ENCODE peak calls at places on chromosomes 1 and 21, in five cellular contexts. I, W, B, L and Q are unnamed samples.

GRCh38 chr1:58724483-58724882 is 24.6 kb upstream of the MYSM1 start:
- DNase-seq in I (no peak), W (no peak), B (no peak), L (no peak), Q (no peak)

GRCh38 chr1:245113649-245114048 is 41.1 kb upstream of the KIF26B start:
- DNase-seq in I (no peak), W (no peak), B (no peak), L (peak; percentile 12), Q (no peak)

GRCh38 chr1:30232288-30232899 is 491.0 kb downstream of the MATN1 start:
- DNase-seq in I (no peak), W (no peak), B (no peak), L (no peak), Q (no peak)

GRCh38 chr1:8408151-8408839 is 90.4 kb downstream of the SLC45A1 start:
- DNase-seq in I (peak; percentile 90), W (peak; percentile 89), B (peak; percentile 64), L (no peak), Q (no peak)

GRCh38 chr1:160070243-160071163 is 543 bp upstream of the KCNJ10 start:
- DNase-seq in I (peak; percentile 18), W (peak; percentile 51), B (no peak), L (peak; percentile 94), Q (no peak)

GRCh38 chr1:39842726-39843305 is 40.5 kb downstream of the TRIT1 start:
- DNase-seq in I (no peak), W (no peak), B (no peak), L (no peak), Q (no peak)

GRCh38 chr1:50978852-50979781 is 9.1 kb downstream of the CDKN2C start:
- DNase-seq in I (no peak), W (peak; percentile 29), B (no peak), L (no peak), Q (no peak)

GRCh38 chr1:89910780-89911179 is 84.1 kb upstream of the ZNF326 start:
- DNase-seq in I (peak; percentile 57), W (peak; percentile 95), B (no peak), L (no peak), Q (peak; percentile 67)

GRCh38 chr1:40861227-40862003 is 748 bp downstream of the CITED4 start:
- DNase-seq in I (no peak), W (peak; percentile 59), B (no peak), L (no peak), Q (no peak)

GRCh38 chr1:59570524-59570923 is 244.2 kb upstream of the HOOK1 start:
- DNase-seq in I (peak; percentile 5), W (peak; percentile 84), B (no peak), L (no peak), Q (no peak)

GRCh38 chr1:83996621-83997020 is 2.3 kb downstream of the TTLL7 start:
- DNase-seq in I (peak; percentile 22), W (peak; percentile 6), B (no peak), L (no peak), Q (peak; percentile 21)

GRCh38 chr1:87728169-87728568 is 399.5 kb downstream of the LMO4 start:
- DNase-seq in I (no peak), W (no peak), B (no peak), L (no peak), Q (no peak)

GRCh38 chr1:31694910-31695300 is 8.9 kb downstream of the COL16A1 start:
- DNase-seq in I (no peak), W (no peak), B (no peak), L (peak; percentile 88), Q (no peak)

GRCh38 chr1:211925016-211925415 is 94.5 kb upstream of the LPGAT1 start:
- DNase-seq in I (no peak), W (no peak), B (no peak), L (no peak), Q (no peak)

GRCh38 chr1:118461154-118461553 is 276.1 kb upstream of the SPAG17 start:
- DNase-seq in I (no peak), W (no peak), B (no peak), L (no peak), Q (no peak)

GRCh38 chr1:198496216-198497143 is 44.0 kb downstream of the ATP6V1G3 start:
- DNase-seq in I (peak; percentile 33), W (peak; percentile 67), B (peak; percentile 40), L (no peak), Q (no peak)

GRCh38 chr1:97758589-97759057 is 162.2 kb downstream of the DPYD start:
- DNase-seq in I (no peak), W (no peak), B (no peak), L (no peak), Q (peak; percentile 29)

GRCh38 chr1:75392278-75392677 is 218.6 kb downstream of the SLC44A5 start:
- DNase-seq in I (no peak), W (no peak), B (no peak), L (no peak), Q (no peak)

GRCh38 chr1:212760126-212760823 is 31.3 kb downstream of the NSL1 start:
- DNase-seq in I (no peak), W (peak; percentile 14), B (no peak), L (no peak), Q (no peak)

GRCh38 chr1:117339866-117340357 is 27.3 kb upstream of the MAN1A2 start:
- DNase-seq in I (no peak), W (peak; percentile 82), B (peak; percentile 21), L (no peak), Q (no peak)

GRCh38 chr1:91611498-91611917 is 110.9 kb downstream of the CDC7 start:
- DNase-seq in I (no peak), W (peak; percentile 47), B (no peak), L (no peak), Q (no peak)

GRCh38 chr1:27135920-27136551 is 18.9 kb downstream of the SLC9A1 start:
- DNase-seq in I (no peak), W (no peak), B (no peak), L (no peak), Q (no peak)

GRCh38 chr1:8956461-8957349 is 11.0 kb downstream of the CA6 start:
- DNase-seq in I (no peak), W (no peak), B (no peak), L (no peak), Q (no peak)

GRCh38 chr1:84619383-84620093 is 45.3 kb upstream of the CTBS start:
- DNase-seq in I (peak; percentile 22), W (peak; percentile 53), B (no peak), L (peak; percentile 67), Q (no peak)

GRCh38 chr21:38820471-38821239 is 14.9 kb downstream of the ETS2 start:
- DNase-seq in I (no peak), W (peak; percentile 79), B (no peak), L (no peak), Q (no peak)

GRCh38 chr1:27760411-27760810 is 12.6 kb upstream of the STX12 start:
- DNase-seq in I (no peak), W (peak; percentile 56), B (no peak), L (no peak), Q (no peak)

GRCh38 chr1:20107767-20108166 is 11.6 kb downstream of the PLA2G2D start:
- DNase-seq in I (no peak), W (no peak), B (no peak), L (no peak), Q (no peak)

DNA sequence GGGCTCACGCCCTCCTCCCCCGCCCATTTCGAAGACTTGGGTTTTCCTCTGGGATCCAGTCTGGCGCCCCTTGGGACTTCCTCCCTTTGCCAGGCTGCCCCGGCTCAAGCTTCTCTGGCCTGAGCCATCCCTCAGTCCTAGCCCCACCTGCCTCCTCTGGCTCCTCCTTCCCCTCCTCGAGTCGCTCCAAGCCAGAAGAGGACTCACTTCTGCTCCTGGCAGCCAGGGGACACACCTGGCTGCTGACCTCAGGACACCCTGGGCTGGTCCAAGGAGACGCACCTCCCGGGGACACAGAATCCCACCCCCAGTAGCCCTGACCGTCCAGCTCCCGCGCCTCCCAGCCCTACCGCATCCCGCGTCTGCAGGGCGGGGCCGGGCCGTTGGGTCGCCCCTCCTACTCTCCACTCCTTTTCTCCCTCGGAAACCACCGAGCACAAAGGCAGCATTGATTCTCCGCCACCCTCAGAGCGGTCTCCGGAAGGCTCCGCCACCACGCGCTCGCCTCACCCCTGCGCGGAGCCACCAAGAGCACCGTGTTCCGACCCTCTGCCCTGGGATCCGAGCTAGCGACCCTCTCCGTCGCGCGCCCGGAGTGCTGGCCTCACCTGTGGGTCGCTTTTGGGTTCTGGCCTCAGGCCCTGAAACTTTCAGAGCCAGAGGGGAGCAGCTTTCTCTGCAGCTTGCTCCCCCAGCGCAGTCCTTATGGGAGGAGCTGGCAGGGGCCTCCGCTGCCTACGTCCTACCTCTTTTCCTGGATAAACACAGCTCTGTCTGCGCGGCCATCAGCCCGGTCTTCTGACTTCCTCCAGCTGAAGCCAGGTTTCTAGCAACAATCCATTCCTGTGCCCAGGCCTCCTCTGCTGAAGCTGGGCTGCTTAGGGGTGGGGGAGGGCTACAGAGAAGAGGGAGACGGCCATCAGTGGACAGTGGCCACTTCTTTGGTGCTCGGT is at the start of gene C2CD4D:
- DNase-seq in I (no peak), W (no peak), B (no peak), L (peak; percentile 87), Q (no peak)
- TF ChIP-seq CTCF in I (no peak), W (no peak), B (no peak), L (peak; percentile 6), Q (no peak)

DNA sequence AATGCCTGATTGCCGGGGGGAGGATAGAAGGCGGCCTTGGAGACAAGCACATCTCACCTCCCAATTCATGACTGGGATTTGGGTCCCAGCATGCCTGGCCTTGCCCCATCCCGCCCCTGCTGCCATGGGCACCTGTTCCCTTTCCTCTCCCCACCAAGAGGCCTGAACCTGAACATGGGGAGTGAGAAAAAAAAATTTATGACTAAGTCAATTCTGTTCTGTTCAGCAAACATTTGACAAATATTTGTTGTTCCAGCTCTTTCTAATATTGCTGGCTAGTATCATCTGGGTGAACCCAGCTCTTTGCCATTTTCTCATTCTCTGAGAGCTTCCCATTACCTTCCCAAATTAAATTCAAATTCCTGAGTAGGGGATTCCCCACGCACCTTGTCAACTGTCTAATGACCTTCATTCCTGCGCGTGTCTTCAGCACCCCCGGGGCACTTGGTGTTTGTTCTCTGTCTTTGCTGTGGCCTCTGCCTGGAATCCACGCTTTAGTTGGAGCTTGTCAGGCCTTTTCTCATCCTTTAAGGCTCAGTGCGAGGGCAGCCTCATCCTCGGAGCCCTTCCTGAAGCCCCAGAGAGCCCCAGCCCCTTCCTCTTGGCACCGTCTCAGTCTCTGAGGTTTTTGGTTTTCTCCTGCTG is 42.7 kb downstream of the ARHGEF10L start:
- DNase-seq in I (no peak), W (no peak), B (no peak), L (no peak), Q (no peak)
- H3K4me3 ChIP-seq in I (no peak overlapping the region), W (no peak overlapping the region), B (no peak overlapping the region), L (no peak overlapping the region), Q (no peak overlapping the region)

DNA sequence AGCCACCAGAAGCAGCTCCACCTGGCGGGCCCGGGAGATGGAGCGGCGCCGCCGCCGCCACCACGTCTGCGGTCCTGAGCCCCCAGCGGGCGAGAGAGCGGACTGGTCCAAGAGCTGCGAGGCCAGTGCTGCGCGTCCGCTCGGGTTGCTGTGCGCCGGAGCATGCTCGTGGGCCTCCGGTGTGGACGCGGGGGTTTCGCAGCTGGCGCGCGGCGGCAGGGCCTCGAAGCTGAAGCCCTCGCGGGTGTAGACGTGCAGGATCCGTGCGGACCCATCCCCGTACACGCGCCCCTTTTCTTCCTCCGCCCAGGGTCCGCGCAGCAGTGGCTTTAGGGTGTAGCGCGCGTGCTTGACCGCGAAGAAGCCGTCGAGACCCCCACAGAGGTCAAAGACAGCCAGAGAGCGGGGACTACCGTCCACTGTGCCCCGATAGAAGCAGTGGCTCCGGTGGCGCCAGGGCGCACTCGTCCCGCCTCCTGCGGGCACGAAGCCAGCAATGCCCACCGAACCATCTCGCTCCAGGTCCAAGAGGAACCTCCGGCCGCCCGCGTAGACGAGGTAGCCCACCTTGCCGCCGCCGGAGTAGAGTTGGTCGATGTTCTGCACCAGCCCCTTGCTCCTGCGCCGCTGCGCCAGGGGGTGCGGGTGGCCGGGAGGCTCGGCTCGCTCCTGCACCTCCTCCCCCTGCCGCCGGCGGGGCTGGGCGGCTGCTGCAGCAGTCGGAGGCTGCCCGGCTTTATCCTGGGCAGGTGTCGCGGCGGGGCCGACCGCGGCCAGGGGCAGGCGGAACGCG is 1.1 kb downstream of the ADAMTS5 start:
- DNase-seq in I (no peak), W (peak; percentile 53), B (no peak), L (peak; percentile 40), Q (no peak)
- TF ChIP-seq CTCF in I (peak; percentile 46), W (peak; percentile 47), B (peak; percentile 47), L (peak; percentile 22), Q (peak; percentile 68)

GRCh38 chr1:3772027-3772714 is 378 bp upstream of the SMIM1 start:
- DNase-seq in I (peak; percentile 38), W (peak; percentile 86), B (no peak), L (peak; percentile 81), Q (no peak)
- H3K4me3 ChIP-seq in I (peak overlapping the region; percentile 52), W (peak overlapping the region; percentile 70), B (peak overlapping the region; percentile 38), L (peak overlapping the region; percentile 66), Q (peak overlapping the region; percentile 62)